ENCODE peak calls at places on chromosomes 3 and 15, in four cellular contexts. H is astrocyte of the cerebellum, P is GM12865, V is fibroblast of lung. D is an unnamed sample.

GRCh38 chr3:140386357-140387100 is 291.3 kb upstream of the TRIM42 start:
- DNase-seq in V (no peak), P (no peak), H (no peak), D (no peak)

GRCh38 chr3:12719984-12720656 is 38.9 kb downstream of the TMEM40 start:
- DNase-seq in P (peak), H (peak), V (peak), D (peak)

GRCh38 chr3:23485922-23486321 is 282.8 kb downstream of the UBE2E2 start:
- DNase-seq in V (no peak), P (no peak), H (no peak), D (no peak)

GRCh38 chr15:73030280-73030679 is 22.0 kb upstream of the NEO1 start:
- DNase-seq in V (no peak), P (no peak), H (no peak), D (no peak)

GRCh38 chr3:100857863-100858262 is 135.4 kb downstream of the ABI3BP start:
- DNase-seq in H (no peak), V (no peak), P (no peak), D (no peak)

GRCh38 chr15:101804375-101804774 is 1.1 kb downstream of the OR4F6 start:
- DNase-seq in V (no peak), H (no peak), P (no peak), D (no peak)

GRCh38 chr3:115401891-115402501 is 221.3 kb upstream of the GAP43 start:
- DNase-seq in P (no peak), H (peak), V (peak), D (peak)

GRCh38 chr15:39597751-39598185 is 16.9 kb downstream of the THBS1 start:
- DNase-seq in P (no peak), H (peak), V (peak), D (peak)

GRCh38 chr3:128491071-128491899 is 1.7 kb downstream of the GATA2 start:
- DNase-seq in V (no peak), H (no peak), P (no peak), D (no peak)

GRCh38 chr3:148884261-148884660 is 19.2 kb downstream of the CPA3 start:
- DNase-seq in H (no peak), V (no peak), P (no peak), D (no peak)

GRCh38 chr3:63948995-63949394 is 36.8 kb upstream of the SCAANT1 start:
- DNase-seq in H (peak), P (no peak), V (peak), D (no peak)

GRCh38 chr15:40190591-40190990 is 29.7 kb downstream of the BUB1B start:
- DNase-seq in V (peak), H (no peak), P (no peak), D (no peak)

GRCh38 chr15:45174577-45174976 is 13.2 kb downstream of the SHF start:
- DNase-seq in V (no peak), P (no peak), H (no peak), D (no peak)

GRCh38 chr3:15331606-15332404 is 581 bp downstream of the SH3BP5 start:
- DNase-seq in V (peak), P (peak), H (no peak), D (no peak)

GRCh38 chr3:152185941-152186630 is 82.6 kb upstream of the MBNL1 start:
- DNase-seq in P (no peak), V (no peak), H (no peak), D (peak)

GRCh38 chr15:94692697-94693096 is 461.3 kb downstream of the MCTP2 start:
- DNase-seq in H (no peak), V (no peak), P (no peak), D (no peak)

GRCh38 chr15:66939451-66940023 is 125.9 kb upstream of the SMAD3 start:
- DNase-seq in H (no peak), P (no peak), V (no peak), D (no peak)

GRCh38 chr15:49868348-49868747 is 247.5 kb downstream of the DTWD1 start:
- DNase-seq in V (no peak), P (no peak), H (no peak), D (no peak)

GRCh38 chr15:96358795-96359190 is 28.3 kb downstream of the NR2F2 start:
- DNase-seq in P (no peak), V (no peak), H (no peak), D (no peak)
- H3K4me3 ChIP-seq in P (no peak), V (no peak), H (no peak), D (no peak)

GRCh38 chr15:44137750-44138149 is 57.3 kb downstream of the FRMD5 start:
- DNase-seq in P (no peak), V (no peak), H (no peak), D (no peak)
- TF ChIP-seq CTCF in P (no peak), V (no peak), H (no peak), D (no peak)

GRCh38 chr3:111732248-111732879 is 126.7 kb upstream of the PHLDB2 start:
- DNase-seq in V (no peak), H (no peak), P (no peak), D (no peak)
- H3K4me3 ChIP-seq in V (no peak), H (no peak), P (no peak), D (no peak)

GRCh38 chr3:183697123-183697609 is 431 bp upstream of the YEATS2 start:
- DNase-seq in V (no peak), H (no peak), P (no peak), D (no peak)
- TF ChIP-seq CTCF in V (no peak), H (no peak), P (no peak), D (no peak)

D was measured in AG09309.